ENCODE peak calls at places on chromosomes 13 and 19, in six cellular contexts. N, M, F, T, I and W are unnamed samples.

GRCh38 chr19:38721977-38722773 is 22.1 kb downstream of the CAPN12 start:
- DNase-seq in M (no peak), T (no peak), F (no peak), I (no peak), N (no peak), W (no peak)

GRCh38 chr19:33512580-33513137 is 8.9 kb downstream of the PEPD start:
- DNase-seq in N (no peak), M (no peak), T (no peak), I (no peak), F (no peak), W (no peak)

GRCh38 chr19:4016486-4016885 is 8.9 kb downstream of the PIAS4 start:
- DNase-seq in F (no peak), I (no peak), M (no peak), T (no peak), N (no peak), W (no peak)

GRCh38 chr19:54420383-54421168 is 5.3 kb downstream of the TTYH1 start:
- DNase-seq in N (no peak), F (no peak), T (no peak), I (no peak), M (peak; percentile 62), W (no peak)

GRCh38 chr13:93875527-93875926 is 604.0 kb downstream of the DCT start:
- DNase-seq in T (no peak), F (no peak), I (no peak), M (no peak), N (no peak), W (no peak)

GRCh38 chr19:38741670-38742069 is 2.6 kb downstream of the CAPN12 start:
- DNase-seq in T (peak; percentile 85), M (no peak), F (no peak), I (no peak), N (no peak), W (no peak)

GRCh38 chr19:53908106-53908932 is 759 bp upstream of the CACNG7 start:
- DNase-seq in M (no peak), F (no peak), T (no peak), N (no peak), I (peak; percentile 29), W (no peak)

GRCh38 chr19:535017-535835 is 3.7 kb downstream of the CDC34 start:
- DNase-seq in I (no peak), N (no peak), M (no peak), F (no peak), T (no peak), W (no peak)

GRCh38 chr13:27619711-27620376 is 485 bp downstream of the LNX2 start:
- DNase-seq in M (peak; percentile 29), T (no peak), N (peak; percentile 15), I (peak; percentile 50), F (no peak), W (peak; percentile 62)

GRCh38 chr13:72726721-72727416 is 560 bp downstream of the MZT1 start:
- DNase-seq in I (no peak), N (peak; percentile 27), M (peak; percentile 14), T (no peak), F (no peak), W (peak; percentile 60)

GRCh38 chr19:28981994-28982393 is 231.0 kb downstream of the UQCRFS1 start:
- DNase-seq in M (no peak), N (no peak), I (no peak), T (no peak), F (no peak), W (no peak)

GRCh38 chr19:32018014-32018413 is 327.4 kb upstream of the ZNF507 start:
- DNase-seq in M (no peak), N (no peak), I (no peak), F (no peak), T (peak; percentile 72), W (no peak)

GRCh38 chr13:27634791-27635190 is 13.1 kb downstream of the POLR1D start:
- DNase-seq in I (no peak), T (no peak), N (no peak), F (no peak), M (no peak), W (no peak)

GRCh38 chr19:50602496-50602895 is 34.3 kb upstream of the LRRC4B start:
- DNase-seq in N (no peak), I (no peak), F (no peak), M (no peak), T (no peak), W (no peak)

GRCh38 chr13:33640832-33641231 is 177.1 kb upstream of the RFC3 start:
- DNase-seq in M (no peak), F (no peak), N (no peak), T (no peak), I (no peak), W (no peak)

GRCh38 chr13:109160887-109161669 is 531.7 kb downstream of the MYO16 start:
- DNase-seq in N (no peak), T (peak; percentile 60), I (no peak), F (no peak), M (no peak), W (peak; percentile 64)

GRCh38 chr19:48480476-48481190 is 11.5 kb downstream of the CYTH2 start:
- DNase-seq in I (peak; percentile 56), T (no peak), M (no peak), N (no peak), F (no peak), W (no peak)

GRCh38 chr19:17005000-17005399 is 21.6 kb downstream of the CPAMD8 start:
- DNase-seq in I (no peak), M (no peak), F (no peak), N (no peak), T (no peak), W (no peak)
- TF ChIP-seq CTCF in I (no peak), M (no peak), F (no peak), N (no peak), T (no peak), W (peak; percentile 21)

GRCh38 chr13:35791191-35791902 is 314.9 kb upstream of the MAB21L1 start:
- DNase-seq in F (no peak), N (no peak), M (no peak), T (no peak), I (no peak), W (no peak)
- H3K4me3 ChIP-seq in F (no peak overlapping the region), N (no peak overlapping the region), M (no peak overlapping the region), T (no peak overlapping the region), I (no peak overlapping the region), W (no peak overlapping the region)

DNA sequence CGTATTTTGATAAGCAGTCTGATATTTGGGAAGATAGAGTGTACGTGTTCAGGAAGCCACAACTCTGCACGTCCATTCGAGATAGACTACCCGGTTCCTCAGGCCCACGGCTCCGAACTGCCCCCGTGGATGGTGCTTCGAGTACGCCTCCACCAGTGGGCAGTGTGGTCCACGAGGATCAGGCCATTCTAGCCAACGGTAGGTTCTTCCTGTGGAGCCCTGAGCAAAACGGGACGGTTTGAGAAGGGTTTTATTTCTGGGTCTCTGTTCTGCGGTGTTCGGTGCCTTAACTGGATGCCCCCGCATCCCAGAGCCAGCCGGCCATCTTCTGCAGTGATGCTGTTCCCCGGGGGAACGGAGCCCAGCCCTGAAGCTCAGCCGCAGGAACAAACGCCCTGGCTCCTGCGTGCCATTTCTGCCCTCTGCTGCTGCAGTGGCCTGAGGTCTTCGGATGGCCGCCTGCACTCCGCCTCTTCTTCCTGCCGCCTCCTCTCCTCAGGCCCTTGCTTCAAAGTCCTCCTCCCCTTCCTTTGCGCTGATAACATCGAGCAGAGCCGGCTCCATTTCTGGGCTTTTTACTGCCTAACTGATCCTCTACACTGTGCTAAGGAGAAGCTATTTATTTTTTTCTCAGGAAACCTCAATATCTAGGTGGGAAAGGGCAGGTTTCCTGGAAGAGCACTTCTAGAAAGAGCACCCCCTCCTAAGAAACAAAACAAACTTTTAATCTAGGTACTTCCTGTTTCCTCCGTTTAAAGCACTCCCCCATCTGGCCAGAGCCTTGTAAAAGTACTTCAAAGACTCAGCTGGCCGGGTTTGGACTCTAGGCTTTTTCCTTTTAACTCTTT is 36.2 kb upstream of the SLC46A3 start:
- DNase-seq in N (no peak), M (no peak), T (peak; percentile 55), F (no peak), I (no peak), W (no peak)
- TF ChIP-seq CTCF in N (no peak), M (no peak), T (no peak), F (peak; percentile 18), I (no peak), W (no peak)

DNA sequence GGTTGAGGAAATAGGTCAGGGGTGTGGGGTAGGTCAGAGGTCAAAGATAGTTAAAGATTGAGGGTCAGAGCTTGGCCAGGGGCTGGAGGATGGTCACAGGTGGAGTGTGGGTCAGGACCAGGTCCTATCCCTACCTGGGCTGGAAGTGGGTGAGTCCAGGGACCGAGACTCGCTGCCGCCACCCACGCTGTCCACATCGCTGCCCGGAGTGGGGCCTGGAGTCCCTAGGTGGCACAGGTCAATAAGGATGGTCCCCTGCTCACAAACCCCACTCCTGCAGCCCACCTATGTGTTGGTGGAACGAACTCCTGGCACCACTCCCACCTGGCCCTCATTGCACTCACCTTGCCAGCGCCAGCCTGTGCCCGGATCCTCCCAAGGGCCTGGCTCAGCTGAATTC is 6.9 kb downstream of the GMIP start:
- DNase-seq in T (no peak), M (no peak), F (no peak), N (no peak), I (no peak), W (no peak)
- H3K4me3 ChIP-seq in T (no peak overlapping the region), M (no peak overlapping the region), F (no peak overlapping the region), N (no peak overlapping the region), I (no peak overlapping the region), W (no peak overlapping the region)

DNA sequence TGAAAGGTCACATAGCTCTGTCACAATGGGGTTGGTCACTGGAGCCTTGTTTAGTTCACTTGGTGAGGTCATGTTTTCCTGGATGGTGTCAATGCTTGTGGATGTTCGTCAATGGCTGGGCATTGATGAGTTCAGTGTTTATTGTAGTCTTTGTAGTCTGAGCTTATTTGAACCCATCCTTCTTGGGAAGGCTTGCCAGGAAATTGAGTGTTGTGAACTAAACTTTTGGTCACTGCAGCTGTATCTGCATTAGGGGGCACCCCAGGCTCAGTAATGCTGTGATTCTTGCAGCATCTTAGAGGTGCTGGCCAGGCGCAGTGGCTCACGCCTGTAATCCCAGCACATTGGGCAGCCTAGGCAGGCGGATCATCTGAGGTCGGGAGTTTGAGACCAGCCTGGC is 22.0 kb downstream of the BLOC1S3 start:
- DNase-seq in T (no peak), M (no peak), N (no peak), I (no peak), F (no peak), W (no peak)
- TF ChIP-seq CTCF in T (peak; percentile 27), M (no peak), N (no peak), I (no peak), F (peak; percentile 38), W (no peak)

DNA sequence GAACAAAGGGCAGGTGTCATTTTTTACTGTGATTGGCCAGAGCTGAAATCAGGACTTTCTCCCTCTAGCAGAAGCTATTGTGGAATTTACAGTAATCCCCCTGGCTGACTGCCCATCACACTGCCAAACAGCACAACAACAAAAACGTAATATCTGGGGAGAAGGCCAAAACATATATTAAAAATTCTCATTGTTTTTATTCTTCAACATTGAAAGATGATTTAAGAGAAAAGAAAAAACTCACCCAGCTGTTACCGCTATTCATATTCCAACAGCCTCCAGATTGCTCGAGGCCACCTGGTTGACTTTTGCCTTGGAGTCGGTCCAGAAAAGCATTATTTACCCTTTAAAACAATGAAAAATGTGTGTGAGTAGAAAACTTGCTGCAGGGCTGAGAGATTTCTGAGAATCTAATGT is 97.3 kb downstream of the EPSTI1 start:
- DNase-seq in M (peak; percentile 44), F (no peak), I (no peak), T (no peak), N (no peak), W (no peak)
- H3K4me3 ChIP-seq in M (no peak overlapping the region), F (no peak overlapping the region), I (no peak overlapping the region), T (no peak overlapping the region), N (no peak overlapping the region), W (no peak overlapping the region)

GRCh38 chr13:89856512-89856911 is 1491.0 kb upstream of the MIR17HG start:
- DNase-seq in N (no peak), I (no peak), F (no peak), T (no peak), M (no peak), W (no peak)
- TF ChIP-seq CTCF in N (no peak), I (no peak), F (no peak), T (no peak), M (no peak), W (no peak)

GRCh38 chr13:113400621-113401451 is 36.9 kb upstream of the GRTP1 start:
- DNase-seq in I (no peak), T (no peak), N (no peak), F (no peak), M (no peak), W (no peak)
- H3K4me3 ChIP-seq in I (no peak overlapping the region), T (no peak overlapping the region), N (no peak overlapping the region), F (no peak overlapping the region), M (no peak overlapping the region), W (no peak overlapping the region)